ENCODE peak calls at places on chromosome 12, in six cellular contexts. V, D, T, X, W and H are unnamed samples.

GRCh38 chr12:40921563-40922163 is 229.4 kb downstream of the CNTN1 start:
- DNase-seq in D (peak), T (no peak), X (peak), W (no peak), V (no peak), H (peak)

GRCh38 chr12:98709022-98709421 is 63.9 kb downstream of the APAF1 start:
- DNase-seq in W (no peak), D (no peak), T (no peak), V (no peak), X (no peak), H (no peak)

GRCh38 chr12:132211326-132211725 is 67.1 kb downstream of the NOC4L start:
- DNase-seq in W (no peak), D (no peak), X (no peak), T (no peak), V (no peak), H (no peak)

GRCh38 chr12:21334100-21334499 is 617 bp downstream of the SLCO1A2 start:
- DNase-seq in T (no peak), W (no peak), X (no peak), V (no peak), D (no peak), H (no peak)

GRCh38 chr12:48191096-48191495 is 7.7 kb downstream of the CCDC184 start:
- DNase-seq in T (no peak), D (no peak), X (no peak), W (no peak), V (no peak), H (no peak)

GRCh38 chr12:107558816-107559382 is 126.7 kb upstream of the PWP1 start:
- DNase-seq in X (no peak), T (no peak), W (no peak), D (no peak), V (no peak), H (no peak)

GRCh38 chr12:129467749-129468148 is 436.1 kb downstream of the TMEM132D start:
- DNase-seq in D (no peak), W (no peak), V (no peak), X (no peak), T (no peak), H (no peak)

GRCh38 chr12:12975322-12976077 is 23.5 kb upstream of the GPRC5D start:
- DNase-seq in T (no peak), D (peak), W (no peak), V (peak), X (peak), H (peak)

GRCh38 chr12:31222620-31223222 is 103.2 kb downstream of the SINHCAF start:
- DNase-seq in V (peak), D (no peak), W (no peak), X (no peak), T (peak), H (no peak)

GRCh38 chr12:131011165-131012079 is 57.7 kb downstream of the ADGRD1 start:
- DNase-seq in W (no peak), V (no peak), D (no peak), X (no peak), T (no peak), H (no peak)

GRCh38 chr12:105748806-105749600 is 389.8 kb downstream of the NUAK1 start:
- DNase-seq in W (peak), X (no peak), V (no peak), D (peak), T (no peak), H (peak)

GRCh38 chr12:6965714-6966113 is 4.8 kb downstream of the PHB2 start:
- DNase-seq in D (no peak), X (no peak), T (peak), V (no peak), W (peak), H (no peak)

GRCh38 chr12:59632408-59632807 is 36.6 kb downstream of the SLC16A7 start:
- DNase-seq in W (no peak), V (no peak), X (no peak), T (no peak), D (no peak), H (peak)

GRCh38 chr12:64634508-64635092 is 24.3 kb downstream of the RASSF3 start:
- DNase-seq in T (no peak), V (no peak), W (no peak), D (no peak), X (no peak), H (no peak)

GRCh38 chr12:569803-570236 is 93.4 kb downstream of the NINJ2 start:
- DNase-seq in W (peak), D (peak), X (peak), V (peak), T (peak), H (peak)

GRCh38 chr12:40107803-40108620 is 2.1 kb upstream of the SLC2A13 start:
- DNase-seq in V (no peak), D (no peak), T (no peak), W (peak), X (no peak), H (no peak)

GRCh38 chr12:92075425-92075891 is 70.2 kb downstream of the BTG1 start:
- DNase-seq in W (no peak), X (no peak), T (no peak), V (no peak), D (peak), H (no peak)

GRCh38 chr12:132700212-132700913 is 10.3 kb upstream of the PGAM5 start:
- DNase-seq in X (peak), T (no peak), D (peak), W (no peak), V (no peak), H (peak)

GRCh38 chr12:107568718-107569117 is 116.9 kb upstream of the PWP1 start:
- DNase-seq in V (no peak), W (no peak), X (peak), D (no peak), T (no peak), H (no peak)

GRCh38 chr12:25784669-25785068 is 173.8 kb upstream of the RASSF8 start:
- DNase-seq in D (no peak), X (peak), V (no peak), T (no peak), W (no peak), H (no peak)

GRCh38 chr12:42652048-42652447 is 62.5 kb upstream of the PRICKLE1 start:
- DNase-seq in V (no peak), D (no peak), T (no peak), X (peak), W (no peak), H (peak)

GRCh38 chr12:72491399-72491798 is 219.2 kb downstream of the TRHDE start:
- DNase-seq in V (no peak), D (peak), T (no peak), W (no peak), X (no peak), H (no peak)

GRCh38 chr12:50401383-50402155 is 884 bp downstream of the LARP4 start:
- DNase-seq in W (no peak), X (peak), T (no peak), V (no peak), D (peak), H (peak)

GRCh38 chr12:527241-527640 is 67.5 kb downstream of the B4GALNT3 start:
- DNase-seq in W (no peak), T (no peak), V (no peak), X (no peak), D (no peak), H (no peak)

GRCh38 chr12:115208098-115208497 is 524.1 kb upstream of the TBX3 start:
- DNase-seq in X (no peak), T (no peak), W (no peak), D (no peak), V (no peak), H (no peak)

GRCh38 chr12:38490941-38491340 is 174.4 kb downstream of the ALG10B start:
- DNase-seq in D (no peak), W (no peak), X (no peak), V (no peak), T (no peak), H (no peak)

GRCh38 chr12:53186745-53187144 is 6.0 kb upstream of the CSAD start:
- DNase-seq in V (no peak), W (no peak), T (no peak), X (no peak), D (no peak), H (no peak)

GRCh38 chr12:26011099-26011498 is 52.6 kb downstream of the RASSF8 start:
- DNase-seq in X (no peak), D (peak), T (no peak), V (no peak), W (no peak), H (peak)

GRCh38 chr12:11664101-11664500 is 14.6 kb downstream of the ETV6 start:
- DNase-seq in X (no peak), V (no peak), D (no peak), T (no peak), W (no peak), H (no peak)

GRCh38 chr12:129096184-129096583 is 242.9 kb downstream of the GLT1D1 start:
- DNase-seq in V (no peak), D (no peak), W (no peak), T (no peak), X (no peak), H (no peak)

GRCh38 chr12:52800259-52800917 is 4.5 kb upstream of the KRT3 start:
- DNase-seq in D (no peak), X (no peak), T (peak), V (no peak), W (no peak), H (no peak)

DNA sequence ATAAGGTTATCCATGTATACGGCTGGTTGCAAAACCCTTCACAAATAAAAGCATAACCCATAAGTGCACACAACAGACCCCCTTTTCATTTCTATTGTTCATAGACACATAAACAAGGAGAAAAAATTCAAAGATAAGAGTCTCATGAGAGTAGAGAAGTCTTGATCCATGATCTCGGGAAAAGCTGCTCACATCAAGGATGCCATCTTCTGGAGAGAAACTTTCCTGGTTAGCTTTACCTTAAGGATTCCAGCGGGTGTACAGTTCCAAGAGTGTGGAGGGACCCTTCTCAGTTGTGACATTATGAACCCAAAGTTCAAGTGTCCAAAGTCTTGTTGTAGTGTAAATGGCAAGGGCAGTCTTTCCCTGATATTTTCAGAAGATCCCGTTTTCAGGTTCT is 144.5 kb downstream of the LLPH start:
- DNase-seq in T (no peak), X (no peak), D (peak), V (no peak), W (no peak), H (no peak)
- TF ChIP-seq CTCF in T (no peak), X (no peak), D (peak), V (no peak), W (no peak), H (no peak)

DNA sequence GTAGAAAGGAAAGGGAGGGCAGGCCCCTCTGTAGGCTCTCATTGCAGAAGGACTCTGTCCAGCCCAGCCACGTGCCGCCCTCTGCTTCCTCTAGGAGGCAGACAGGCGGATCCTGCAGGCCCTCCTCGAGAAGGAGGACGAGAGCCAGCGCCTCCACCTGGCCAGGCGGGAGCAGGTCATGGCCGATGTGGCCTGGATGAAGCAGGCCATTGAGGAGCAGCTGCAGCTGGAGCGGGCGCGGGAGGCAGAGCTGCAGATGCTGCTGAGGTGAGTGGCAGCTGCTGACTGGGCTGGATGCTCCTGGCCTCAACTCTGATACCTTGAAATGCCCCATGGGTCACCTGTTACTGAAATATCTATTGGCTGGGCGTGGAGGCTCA is 10.9 kb downstream of the TCHP start:
- DNase-seq in X (peak), W (no peak), V (no peak), D (peak), T (no peak), H (peak)
- TF ChIP-seq CTCF in X (peak), W (no peak), V (no peak), D (peak), T (no peak), H (peak)

DNA sequence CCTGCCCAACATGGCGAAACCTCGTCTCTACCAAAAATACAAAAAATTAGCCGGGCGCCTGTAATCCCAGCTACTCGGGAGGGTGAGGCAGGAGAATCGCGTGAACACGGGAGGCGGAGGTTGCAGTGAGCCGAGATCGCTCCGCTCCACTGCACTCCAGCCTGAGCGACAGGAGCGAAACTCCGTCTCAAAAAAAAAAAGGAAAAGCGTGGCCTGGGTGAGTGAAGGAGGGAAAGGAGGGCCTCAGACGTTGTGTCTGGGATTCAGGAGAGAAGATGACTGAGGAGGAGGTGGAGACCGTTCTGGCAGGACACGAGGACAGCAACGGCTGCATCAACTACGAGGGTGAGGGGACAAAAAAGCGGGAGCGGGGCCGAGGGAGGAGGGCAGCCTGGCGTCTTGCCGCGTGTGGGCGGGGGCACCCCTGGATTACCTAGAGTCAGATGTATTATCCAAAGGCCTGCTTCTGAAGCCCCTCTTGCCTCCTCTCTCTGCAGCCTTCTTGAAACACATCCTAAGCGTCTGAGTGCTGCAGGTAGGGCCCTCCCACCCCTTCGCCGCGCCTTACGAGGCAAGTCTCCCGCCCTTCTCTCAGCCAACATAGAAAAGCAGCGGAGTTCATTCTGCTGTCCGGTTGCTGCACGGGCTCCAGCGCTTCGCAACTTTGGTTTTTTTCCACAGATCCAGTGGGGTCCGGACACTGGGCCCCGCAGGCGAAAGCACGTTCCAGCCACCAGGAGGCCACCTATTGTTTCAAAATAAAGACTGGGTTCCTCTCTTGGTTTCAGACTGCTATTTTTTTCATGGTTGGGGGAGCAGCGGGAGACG is 744 bp upstream of the MYL6 start:
- DNase-seq in V (peak), D (peak), X (peak), T (peak), W (peak), H (peak)
- TF ChIP-seq CTCF in V (peak), D (peak), X (peak), T (peak), W (peak), H (peak)

GRCh38 chr12:123238330-123238682 is 5.1 kb downstream of the MTRFR start:
- DNase-seq in D (no peak), V (no peak), W (no peak), T (no peak), X (no peak), H (no peak)
- TF ChIP-seq CTCF in D (no peak), V (no peak), W (no peak), T (no peak), X (no peak), H (no peak)

GRCh38 chr12:108665608-108666202 is 32.0 kb upstream of the SELPLG start:
- DNase-seq in W (no peak), X (no peak), D (no peak), T (no peak), V (no peak), H (no peak)
- TF ChIP-seq CTCF in W (no peak), X (no peak), D (no peak), T (no peak), V (no peak), H (no peak)

GRCh38 chr12:109995703-109996482 is at the start of gene GIT2:
- DNase-seq in X (peak), D (peak), T (peak), W (peak), V (peak), H (peak)
- TF ChIP-seq CTCF in X (no peak), D (no peak), T (no peak), W (no peak), V (no peak), H (no peak)

DNA sequence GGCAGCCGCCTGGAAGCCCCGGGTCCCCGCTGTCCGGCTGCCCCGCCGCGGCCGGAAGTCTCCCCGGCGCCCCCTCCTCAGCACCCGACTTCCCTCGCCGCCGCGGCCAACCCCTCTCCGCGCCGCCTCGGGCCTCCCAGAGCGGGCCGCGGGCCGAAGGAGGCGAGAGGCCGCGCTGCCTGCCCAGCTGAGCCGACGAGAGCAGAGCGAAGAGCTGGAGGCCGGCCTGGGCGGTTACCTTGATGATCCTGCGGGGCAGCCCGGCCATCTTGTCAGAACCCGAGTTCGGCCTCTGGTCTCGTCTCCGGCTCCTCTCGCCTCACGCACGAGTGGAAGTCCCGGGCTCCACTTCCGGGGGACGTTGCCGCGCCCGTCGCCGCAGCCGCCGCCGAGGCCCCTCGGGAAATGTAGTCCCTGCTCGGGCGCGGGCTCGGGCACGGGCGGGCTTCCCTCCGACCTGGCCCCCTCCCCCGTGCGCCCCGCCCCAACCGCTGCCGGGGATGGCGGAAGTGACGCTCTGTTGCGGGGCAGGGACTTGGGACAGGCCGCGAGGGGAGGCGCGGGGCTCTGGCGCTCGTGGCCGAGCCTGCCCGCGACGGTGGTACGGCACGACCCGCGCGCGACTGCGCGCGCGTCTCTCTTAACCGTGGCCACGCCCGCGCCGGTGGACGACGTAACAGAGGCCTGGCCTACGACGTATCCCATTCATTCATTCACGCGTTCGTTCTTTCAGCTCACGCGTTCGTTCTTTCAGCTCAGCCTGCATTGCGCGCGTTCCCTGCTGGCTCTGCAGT is at the start of gene UBE2N:
- DNase-seq in T (peak), D (peak), V (peak), X (peak), W (peak), H (peak)
- TF ChIP-seq CTCF in T (no peak), D (no peak), V (no peak), X (no peak), W (no peak), H (no peak)

DNA sequence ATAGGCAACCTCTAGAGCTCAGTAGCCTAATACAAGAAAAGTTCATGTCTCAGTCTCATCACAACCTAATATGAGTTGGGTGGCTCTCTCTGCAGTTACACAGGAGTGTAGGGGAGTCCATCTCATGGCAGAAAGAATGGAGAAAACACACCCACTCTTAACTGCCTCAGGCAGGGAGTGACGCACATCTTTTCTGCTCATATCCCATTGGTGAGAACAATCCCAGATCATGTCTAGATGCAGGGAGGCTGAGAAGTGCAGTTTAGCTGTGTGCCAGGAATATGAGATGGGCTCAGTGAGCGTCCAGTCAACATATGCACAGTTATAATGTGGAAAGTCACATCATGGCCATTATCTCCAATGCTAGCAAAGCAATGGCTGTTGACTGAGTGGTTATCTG is 59.3 kb upstream of the KCNA5 start:
- DNase-seq in W (no peak), V (no peak), X (no peak), D (no peak), T (no peak), H (no peak)
- TF ChIP-seq CTCF in W (no peak), V (no peak), X (no peak), D (no peak), T (no peak), H (no peak)

GRCh38 chr12:119868992-119869391 is 8.1 kb downstream of the CIT start:
- DNase-seq in X (no peak), V (no peak), T (no peak), D (peak), W (no peak), H (no peak)
- TF ChIP-seq CTCF in X (no peak), V (no peak), T (no peak), D (no peak), W (no peak), H (no peak)